ENCODE peak calls at places on chromosomes 7 and 10, in seven cellular contexts. One of them, this sample, is unnamed.

GRCh38 chr10:112491144-112491543 is 44.1 kb downstream of the VTI1A start:
- DNase-seq in upper lobe of left lung: no peak
- DNase-seq in transverse colon: no peak
- DNase-seq in ovary: no peak
- DNase-seq in right lobe of liver: no peak
- DNase-seq in prostate gland: no peak
- DNase-seq in HCT116: peak; percentile 60
- DNase-seq in this sample: no peak

GRCh38 chr10:21722209-21722608 is 188.2 kb downstream of the MLLT10 start:
- DNase-seq in prostate gland: no peak
- DNase-seq in right lobe of liver: no peak
- DNase-seq in HCT116: no peak
- DNase-seq in ovary: no peak
- DNase-seq in transverse colon: no peak
- DNase-seq in upper lobe of left lung: no peak
- DNase-seq in this sample: no peak

GRCh38 chr10:124791378-124792348 is at the start of gene EEF1AKMT2:
- DNase-seq in transverse colon: peak; percentile 84
- DNase-seq in ovary: peak; percentile 82
- DNase-seq in prostate gland: peak; percentile 75
- DNase-seq in upper lobe of left lung: peak; percentile 85
- DNase-seq in HCT116: peak; percentile 86
- DNase-seq in right lobe of liver: peak; percentile 88
- DNase-seq in this sample: peak; percentile 89

GRCh38 chr10:14588084-14588937 is 186.4 kb downstream of the FAM107B start:
- DNase-seq in HCT116: no peak
- DNase-seq in ovary: no peak
- DNase-seq in right lobe of liver: no peak
- DNase-seq in prostate gland: no peak
- DNase-seq in transverse colon: no peak
- DNase-seq in upper lobe of left lung: no peak
- DNase-seq in this sample: no peak

GRCh38 chr7:121302214-121302745 is 26.5 kb upstream of the WNT16 start:
- DNase-seq in right lobe of liver: no peak
- DNase-seq in ovary: no peak
- DNase-seq in HCT116: peak; percentile 97
- DNase-seq in prostate gland: no peak
- DNase-seq in transverse colon: no peak
- DNase-seq in upper lobe of left lung: no peak
- DNase-seq in this sample: no peak

GRCh38 chr10:89889610-89890009 is 188.2 kb downstream of the KIF20B start:
- DNase-seq in ovary: no peak
- DNase-seq in HCT116: no peak
- DNase-seq in right lobe of liver: no peak
- DNase-seq in transverse colon: no peak
- DNase-seq in upper lobe of left lung: no peak
- DNase-seq in prostate gland: no peak
- DNase-seq in this sample: no peak

GRCh38 chr7:23276381-23276780 is 22.8 kb upstream of the MALSU1 start:
- DNase-seq in right lobe of liver: no peak
- DNase-seq in transverse colon: no peak
- DNase-seq in ovary: no peak
- DNase-seq in upper lobe of left lung: no peak
- DNase-seq in prostate gland: no peak
- DNase-seq in HCT116: no peak
- DNase-seq in this sample: no peak

GRCh38 chr7:51315393-51316261 is 982 bp downstream of the COBL start:
- DNase-seq in transverse colon: peak; percentile 78
- DNase-seq in ovary: peak; percentile 26
- DNase-seq in right lobe of liver: peak; percentile 77
- DNase-seq in upper lobe of left lung: peak; percentile 56
- DNase-seq in HCT116: peak; percentile 50
- DNase-seq in prostate gland: peak; percentile 33
- DNase-seq in this sample: peak; percentile 32

GRCh38 chr7:74083928-74084721 is 521 bp downstream of the LIMK1 start:
- DNase-seq in prostate gland: no peak
- DNase-seq in right lobe of liver: no peak
- DNase-seq in HCT116: no peak
- DNase-seq in ovary: peak; percentile 54
- DNase-seq in transverse colon: peak; percentile 41
- DNase-seq in upper lobe of left lung: no peak
- DNase-seq in this sample: no peak

GRCh38 chr7:22193361-22194016 is 163.5 kb downstream of the RAPGEF5 start:
- DNase-seq in transverse colon: no peak
- DNase-seq in ovary: peak; percentile 28
- DNase-seq in HCT116: no peak
- DNase-seq in prostate gland: no peak
- DNase-seq in right lobe of liver: no peak
- DNase-seq in upper lobe of left lung: no peak
- DNase-seq in this sample: peak; percentile 46

GRCh38 chr7:139813689-139814088 is 15.4 kb upstream of the TBXAS1 start:
- DNase-seq in ovary: no peak
- DNase-seq in transverse colon: no peak
- DNase-seq in prostate gland: no peak
- DNase-seq in HCT116: no peak
- DNase-seq in upper lobe of left lung: no peak
- DNase-seq in right lobe of liver: no peak
- DNase-seq in this sample: no peak

GRCh38 chr10:48625013-48625412 is 20.1 kb upstream of the ARHGAP22 start:
- DNase-seq in upper lobe of left lung: no peak
- DNase-seq in right lobe of liver: no peak
- DNase-seq in prostate gland: no peak
- DNase-seq in ovary: no peak
- DNase-seq in transverse colon: no peak
- DNase-seq in HCT116: no peak
- DNase-seq in this sample: no peak

GRCh38 chr10:28459453-28460144 is 73.3 kb upstream of the WAC start:
- DNase-seq in ovary: no peak
- DNase-seq in right lobe of liver: no peak
- DNase-seq in HCT116: no peak
- DNase-seq in upper lobe of left lung: no peak
- DNase-seq in prostate gland: no peak
- DNase-seq in transverse colon: no peak
- DNase-seq in this sample: no peak

GRCh38 chr10:86757110-86757790 is 831 bp downstream of the BMPR1A start:
- DNase-seq in transverse colon: peak; percentile 46
- DNase-seq in HCT116: peak; percentile 29
- DNase-seq in prostate gland: peak; percentile 26
- DNase-seq in ovary: peak; percentile 66
- DNase-seq in right lobe of liver: peak; percentile 42
- DNase-seq in upper lobe of left lung: peak; percentile 26
- DNase-seq in this sample: peak; percentile 66

GRCh38 chr10:31426425-31426824 is 107.4 kb downstream of the ZEB1 start:
- DNase-seq in right lobe of liver: no peak
- DNase-seq in HCT116: no peak
- DNase-seq in transverse colon: no peak
- DNase-seq in ovary: no peak
- DNase-seq in prostate gland: no peak
- DNase-seq in upper lobe of left lung: no peak
- DNase-seq in this sample: no peak

GRCh38 chr7:109354000-109354399 is 784.3 kb downstream of the DNAJB9 start:
- DNase-seq in right lobe of liver: no peak
- DNase-seq in HCT116: no peak
- DNase-seq in upper lobe of left lung: no peak
- DNase-seq in prostate gland: no peak
- DNase-seq in ovary: no peak
- DNase-seq in transverse colon: no peak
- DNase-seq in this sample: no peak

GRCh38 chr7:33128631-33128989 is 754 bp upstream of the BBS9 start:
- DNase-seq in prostate gland: no peak
- DNase-seq in upper lobe of left lung: no peak
- DNase-seq in ovary: no peak
- DNase-seq in HCT116: no peak
- DNase-seq in transverse colon: no peak
- DNase-seq in right lobe of liver: no peak
- DNase-seq in this sample: no peak

GRCh38 chr7:103937680-103938079 is 51.8 kb downstream of the RELN start:
- DNase-seq in upper lobe of left lung: no peak
- DNase-seq in transverse colon: no peak
- DNase-seq in prostate gland: no peak
- DNase-seq in HCT116: no peak
- DNase-seq in right lobe of liver: no peak
- DNase-seq in ovary: no peak
- DNase-seq in this sample: no peak

GRCh38 chr10:103055105-103055504 is 137.0 kb downstream of the CNNM2 start:
- DNase-seq in ovary: no peak
- DNase-seq in HCT116: no peak
- DNase-seq in right lobe of liver: no peak
- DNase-seq in transverse colon: no peak
- DNase-seq in prostate gland: no peak
- DNase-seq in upper lobe of left lung: no peak
- DNase-seq in this sample: no peak

DNA sequence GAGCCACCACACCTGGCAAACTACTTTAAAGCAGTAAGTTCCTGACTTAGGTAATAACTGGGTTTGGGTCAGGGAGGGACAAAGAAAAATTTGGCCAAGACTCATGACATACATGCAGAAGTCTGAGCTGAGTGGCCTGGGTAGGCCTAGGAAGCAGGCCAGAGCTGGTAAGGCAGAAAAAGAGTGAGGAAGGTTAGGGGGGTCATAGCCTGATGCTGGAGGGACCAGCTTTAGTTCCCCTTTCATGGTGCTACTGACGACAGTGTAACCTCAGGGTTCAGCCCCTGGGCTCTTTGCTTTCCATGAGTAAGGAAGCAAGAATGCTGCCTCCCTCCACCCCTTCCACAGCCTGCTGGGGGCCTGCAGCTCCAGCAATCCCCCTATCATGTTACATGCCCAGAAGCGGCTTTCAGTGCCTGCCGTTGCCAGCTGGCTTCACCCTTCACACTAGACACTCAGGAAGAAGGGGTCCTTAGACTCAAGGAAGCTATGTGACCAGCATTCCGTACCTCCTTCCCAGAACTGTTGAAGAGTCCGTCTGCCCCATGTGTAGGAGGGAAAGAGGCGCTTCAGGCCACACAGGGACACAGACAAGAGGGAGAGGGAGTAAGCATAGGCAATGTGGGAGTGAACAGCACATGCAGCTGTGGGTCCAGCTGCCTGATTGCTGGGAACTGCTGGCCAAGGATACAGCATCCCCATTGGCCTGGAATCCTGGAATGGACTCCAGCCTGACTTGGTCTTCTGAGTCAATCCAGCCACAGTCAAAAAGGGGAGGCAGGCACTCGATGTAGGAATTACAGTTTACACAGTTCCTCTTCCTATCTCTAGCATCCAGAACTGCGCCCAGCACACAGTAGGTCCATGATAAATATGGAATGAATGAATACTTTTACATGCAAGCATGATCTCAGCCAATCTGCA is 4.1 kb upstream of the PLAU start:
- DNase-seq in transverse colon: peak; percentile 49
- DNase-seq in upper lobe of left lung: peak; percentile 57
- DNase-seq in HCT116: peak; percentile 91
- DNase-seq in ovary: peak; percentile 74
- DNase-seq in prostate gland: peak; percentile 23
- DNase-seq in right lobe of liver: no peak
- DNase-seq in this sample: peak; percentile 82
- H3K4me1 ChIP-seq in transverse colon: peaks cover 29% of the 10 kb centered on the region
- H3K4me1 ChIP-seq in upper lobe of left lung: peaks cover 59% of the 10 kb centered on the region
- H3K4me1 ChIP-seq in HCT116: peaks cover 80% of the 10 kb centered on the region
- H3K4me1 ChIP-seq in ovary: peaks cover 10% of the 10 kb centered on the region
- H3K4me1 ChIP-seq in prostate gland: no peaks in the 10 kb centered on the region
- H3K4me1 ChIP-seq in right lobe of liver: peaks cover 13% of the 10 kb centered on the region
- H3K4me1 ChIP-seq in this sample: peaks cover 16% of the 10 kb centered on the region

GRCh38 chr7:12687213-12688171 is at the start of gene ARL4A:
- DNase-seq in ovary: peak; percentile 96
- DNase-seq in HCT116: peak; percentile 96
- DNase-seq in upper lobe of left lung: peak; percentile 99
- DNase-seq in prostate gland: peak; percentile 100
- DNase-seq in transverse colon: peak; percentile 99
- DNase-seq in right lobe of liver: peak; percentile 99
- DNase-seq in this sample: peak; percentile 100

GRCh38 chr7:12685550-12685949 is 1.9 kb upstream of the ARL4A start:
- DNase-seq in ovary: no peak
- DNase-seq in transverse colon: no peak
- DNase-seq in prostate gland: no peak
- DNase-seq in right lobe of liver: no peak
- DNase-seq in HCT116: no peak
- DNase-seq in upper lobe of left lung: no peak
- DNase-seq in this sample: peak; percentile 58

GRCh38 chr7:12684733-12685132 is 2.7 kb upstream of the ARL4A start:
- DNase-seq in upper lobe of left lung: no peak
- DNase-seq in HCT116: no peak
- DNase-seq in ovary: no peak
- DNase-seq in transverse colon: no peak
- DNase-seq in right lobe of liver: no peak
- DNase-seq in prostate gland: no peak
- DNase-seq in this sample: no peak

GRCh38 chr7:12686234-12686893 is 1.1 kb upstream of the ARL4A start:
- DNase-seq in right lobe of liver: peak; percentile 95
- DNase-seq in prostate gland: peak; percentile 81
- DNase-seq in transverse colon: peak; percentile 97
- DNase-seq in upper lobe of left lung: peak; percentile 97
- DNase-seq in ovary: peak; percentile 88
- DNase-seq in HCT116: peak; percentile 87
- DNase-seq in this sample: peak; percentile 95

DNA sequence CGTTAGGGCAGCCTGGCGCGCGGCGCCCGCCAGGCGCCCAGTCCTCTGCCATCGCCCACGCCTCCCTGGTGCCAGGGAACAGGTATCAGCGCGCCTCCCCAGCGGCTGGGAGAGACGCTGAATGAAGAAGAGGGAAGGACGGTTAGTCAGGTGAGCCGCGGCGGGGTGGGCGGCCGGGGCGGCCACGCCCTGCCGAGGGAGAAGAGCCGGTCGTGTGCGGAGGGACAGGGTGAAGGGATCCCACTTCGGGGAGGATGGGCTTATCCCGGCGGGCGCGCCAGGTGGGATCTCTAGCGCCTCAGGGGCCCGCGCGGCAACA is 580 bp upstream of the ARL4A start:
- DNase-seq in prostate gland: no peak
- DNase-seq in HCT116: no peak
- DNase-seq in ovary: no peak
- DNase-seq in upper lobe of left lung: no peak
- DNase-seq in right lobe of liver: no peak
- DNase-seq in transverse colon: no peak
- DNase-seq in this sample: no peak
- TF ChIP-seq POLR2A in prostate gland: no peak
- TF ChIP-seq POLR2A in HCT116: peak; percentile 39
- TF ChIP-seq POLR2A in ovary: no peak
- TF ChIP-seq POLR2A in upper lobe of left lung: no peak
- TF ChIP-seq POLR2A in right lobe of liver: peak; percentile 57
- TF ChIP-seq POLR2A in transverse colon: no peak
- TF ChIP-seq POLR2A in this sample: no peak

GRCh38 chr7:2833087-2833910 is 10.8 kb downstream of the GNA12 start:
- DNase-seq in upper lobe of left lung: no peak
- DNase-seq in ovary: no peak
- DNase-seq in transverse colon: no peak
- DNase-seq in prostate gland: no peak
- DNase-seq in HCT116: no peak
- DNase-seq in right lobe of liver: no peak
- DNase-seq in this sample: no peak
- H3K4me1 ChIP-seq in upper lobe of left lung: peaks cover 23% of the 10 kb centered on the region
- H3K4me1 ChIP-seq in ovary: peaks cover 12% of the 10 kb centered on the region
- H3K4me1 ChIP-seq in transverse colon: peaks cover 7% of the 10 kb centered on the region
- H3K4me1 ChIP-seq in prostate gland: no peaks in the 10 kb centered on the region
- H3K4me1 ChIP-seq in HCT116: no peaks in the 10 kb centered on the region
- H3K4me1 ChIP-seq in right lobe of liver: peaks cover 7% of the 10 kb centered on the region
- H3K4me1 ChIP-seq in this sample: no peaks in the 10 kb centered on the region

GRCh38 chr10:75408911-75409885 is 7.6 kb upstream of the ZNF503 start:
- DNase-seq in prostate gland: peak; percentile 86
- DNase-seq in right lobe of liver: peak; percentile 85
- DNase-seq in HCT116: no peak
- DNase-seq in upper lobe of left lung: peak; percentile 83
- DNase-seq in transverse colon: peak; percentile 79
- DNase-seq in ovary: peak; percentile 87
- DNase-seq in this sample: peak; percentile 78
- TF ChIP-seq POLR2A in prostate gland: peak; percentile 43
- TF ChIP-seq POLR2A in right lobe of liver: peak; percentile 47
- TF ChIP-seq POLR2A in HCT116: no peak
- TF ChIP-seq POLR2A in upper lobe of left lung: no peak
- TF ChIP-seq POLR2A in transverse colon: peak; percentile 42
- TF ChIP-seq POLR2A in ovary: peak; percentile 37
- TF ChIP-seq POLR2A in this sample: no peak

This sample was measured in testis.